ENCODE peak calls at places on chromosomes 6 and 20, in nine cellular contexts. One of them, this sample, is unnamed.

GRCh38 chr6:8627085-8627861 is 191.9 kb upstream of the SLC35B3 start:
- DNase-seq in fibroblast of pulmonary artery: peak; percentile 46
- DNase-seq in K562: no peak
- DNase-seq in neuronal stem cell: no peak
- DNase-seq in epithelial cell of esophagus: peak; percentile 98
- DNase-seq in Right ventricle myocardium superior: no peak
- DNase-seq in GM04504: no peak
- DNase-seq in skeletal muscle cell: no peak
- DNase-seq in iPS-NIHi11: no peak
- DNase-seq in this sample: no peak

GRCh38 chr6:36840471-36841461 is 1.5 kb upstream of the CPNE5 start:
- DNase-seq in fibroblast of pulmonary artery: no peak
- DNase-seq in K562: no peak
- DNase-seq in neuronal stem cell: no peak
- DNase-seq in epithelial cell of esophagus: peak; percentile 13
- DNase-seq in Right ventricle myocardium superior: peak; percentile 62
- DNase-seq in GM04504: no peak
- DNase-seq in skeletal muscle cell: no peak
- DNase-seq in iPS-NIHi11: peak; percentile 34
- DNase-seq in this sample: peak; percentile 20

GRCh38 chr6:83378621-83379388 is 52.0 kb downstream of the ME1 start:
- DNase-seq in fibroblast of pulmonary artery: peak; percentile 54
- DNase-seq in K562: no peak
- DNase-seq in neuronal stem cell: no peak
- DNase-seq in epithelial cell of esophagus: peak; percentile 13
- DNase-seq in Right ventricle myocardium superior: no peak
- DNase-seq in GM04504: peak; percentile 46
- DNase-seq in skeletal muscle cell: peak; percentile 55
- DNase-seq in iPS-NIHi11: no peak
- DNase-seq in this sample: no peak

GRCh38 chr20:49171928-49172327 is 16.2 kb downstream of the STAU1 start:
- DNase-seq in fibroblast of pulmonary artery: no peak
- DNase-seq in K562: no peak
- DNase-seq in neuronal stem cell: no peak
- DNase-seq in epithelial cell of esophagus: no peak
- DNase-seq in Right ventricle myocardium superior: no peak
- DNase-seq in GM04504: no peak
- DNase-seq in skeletal muscle cell: no peak
- DNase-seq in iPS-NIHi11: no peak
- DNase-seq in this sample: no peak

GRCh38 chr6:149840345-149841075 is 23.6 kb downstream of the LRP11 start:
- DNase-seq in fibroblast of pulmonary artery: peak; percentile 68
- DNase-seq in K562: peak; percentile 69
- DNase-seq in neuronal stem cell: no peak
- DNase-seq in epithelial cell of esophagus: peak; percentile 82
- DNase-seq in Right ventricle myocardium superior: peak; percentile 92
- DNase-seq in GM04504: peak; percentile 87
- DNase-seq in skeletal muscle cell: no peak
- DNase-seq in iPS-NIHi11: peak; percentile 86
- DNase-seq in this sample: no peak

GRCh38 chr20:59794555-59794954 is 138.9 kb downstream of the SYCP2 start:
- DNase-seq in fibroblast of pulmonary artery: no peak
- DNase-seq in K562: no peak
- DNase-seq in neuronal stem cell: no peak
- DNase-seq in epithelial cell of esophagus: peak; percentile 14
- DNase-seq in Right ventricle myocardium superior: no peak
- DNase-seq in GM04504: no peak
- DNase-seq in skeletal muscle cell: no peak
- DNase-seq in iPS-NIHi11: no peak
- DNase-seq in this sample: no peak

GRCh38 chr6:282177-282866 is 10.0 kb upstream of the DUSP22 start:
- DNase-seq in fibroblast of pulmonary artery: no peak
- DNase-seq in K562: no peak
- DNase-seq in neuronal stem cell: no peak
- DNase-seq in epithelial cell of esophagus: no peak
- DNase-seq in Right ventricle myocardium superior: no peak
- DNase-seq in GM04504: no peak
- DNase-seq in skeletal muscle cell: no peak
- DNase-seq in iPS-NIHi11: no peak
- DNase-seq in this sample: no peak

GRCh38 chr6:107113460-107114212 is 1.7 kb downstream of the BEND3 start:
- DNase-seq in fibroblast of pulmonary artery: no peak
- DNase-seq in K562: no peak
- DNase-seq in neuronal stem cell: no peak
- DNase-seq in epithelial cell of esophagus: peak; percentile 14
- DNase-seq in Right ventricle myocardium superior: no peak
- DNase-seq in GM04504: no peak
- DNase-seq in skeletal muscle cell: no peak
- DNase-seq in iPS-NIHi11: no peak
- DNase-seq in this sample: no peak

GRCh38 chr20:46900068-46900467 is 5.4 kb downstream of the EYA2 start:
- DNase-seq in fibroblast of pulmonary artery: no peak
- DNase-seq in K562: no peak
- DNase-seq in neuronal stem cell: no peak
- DNase-seq in epithelial cell of esophagus: no peak
- DNase-seq in Right ventricle myocardium superior: no peak
- DNase-seq in GM04504: no peak
- DNase-seq in skeletal muscle cell: no peak
- DNase-seq in iPS-NIHi11: no peak
- DNase-seq in this sample: no peak

GRCh38 chr6:121408321-121408720 is 27.1 kb upstream of the GJA1 start:
- DNase-seq in fibroblast of pulmonary artery: no peak
- DNase-seq in K562: no peak
- DNase-seq in neuronal stem cell: no peak
- DNase-seq in epithelial cell of esophagus: no peak
- DNase-seq in Right ventricle myocardium superior: no peak
- DNase-seq in GM04504: no peak
- DNase-seq in skeletal muscle cell: no peak
- DNase-seq in iPS-NIHi11: no peak
- DNase-seq in this sample: no peak

GRCh38 chr6:111486921-111487320 is 3.9 kb upstream of the REV3L start:
- DNase-seq in fibroblast of pulmonary artery: no peak
- DNase-seq in K562: no peak
- DNase-seq in neuronal stem cell: no peak
- DNase-seq in epithelial cell of esophagus: no peak
- DNase-seq in Right ventricle myocardium superior: no peak
- DNase-seq in GM04504: no peak
- DNase-seq in skeletal muscle cell: no peak
- DNase-seq in iPS-NIHi11: no peak
- DNase-seq in this sample: no peak

GRCh38 chr20:41029150-41029872 is 689 bp downstream of the TOP1 start:
- DNase-seq in fibroblast of pulmonary artery: no peak
- DNase-seq in K562: peak; percentile 64
- DNase-seq in neuronal stem cell: peak; percentile 35
- DNase-seq in epithelial cell of esophagus: no peak
- DNase-seq in Right ventricle myocardium superior: peak; percentile 51
- DNase-seq in GM04504: no peak
- DNase-seq in skeletal muscle cell: no peak
- DNase-seq in iPS-NIHi11: peak; percentile 62
- DNase-seq in this sample: peak; percentile 24

GRCh38 chr20:4507288-4507719 is 214.4 kb upstream of the PRND start:
- DNase-seq in fibroblast of pulmonary artery: peak; percentile 83
- DNase-seq in K562: no peak
- DNase-seq in neuronal stem cell: no peak
- DNase-seq in epithelial cell of esophagus: peak; percentile 81
- DNase-seq in Right ventricle myocardium superior: no peak
- DNase-seq in GM04504: peak; percentile 90
- DNase-seq in skeletal muscle cell: peak; percentile 86
- DNase-seq in iPS-NIHi11: no peak
- DNase-seq in this sample: no peak

GRCh38 chr20:35145141-35145564 is 2.0 kb downstream of the EDEM2 start:
- DNase-seq in fibroblast of pulmonary artery: peak; percentile 70
- DNase-seq in K562: peak; percentile 54
- DNase-seq in neuronal stem cell: no peak
- DNase-seq in epithelial cell of esophagus: peak; percentile 77
- DNase-seq in Right ventricle myocardium superior: no peak
- DNase-seq in GM04504: no peak
- DNase-seq in skeletal muscle cell: no peak
- DNase-seq in iPS-NIHi11: peak; percentile 60
- DNase-seq in this sample: no peak

GRCh38 chr6:107682721-107683120 is 141.4 kb downstream of the SCML4 start:
- DNase-seq in fibroblast of pulmonary artery: no peak
- DNase-seq in K562: no peak
- DNase-seq in neuronal stem cell: no peak
- DNase-seq in epithelial cell of esophagus: no peak
- DNase-seq in Right ventricle myocardium superior: no peak
- DNase-seq in GM04504: no peak
- DNase-seq in skeletal muscle cell: no peak
- DNase-seq in iPS-NIHi11: no peak
- DNase-seq in this sample: no peak

GRCh38 chr6:147099974-147100373 is 104.2 kb upstream of the STXBP5 start:
- DNase-seq in fibroblast of pulmonary artery: peak; percentile 78
- DNase-seq in K562: no peak
- DNase-seq in neuronal stem cell: no peak
- DNase-seq in epithelial cell of esophagus: peak; percentile 18
- DNase-seq in Right ventricle myocardium superior: no peak
- DNase-seq in GM04504: no peak
- DNase-seq in skeletal muscle cell: peak; percentile 67
- DNase-seq in iPS-NIHi11: no peak
- DNase-seq in this sample: no peak

GRCh38 chr6:169824848-169825557 is 73.6 kb downstream of the ERMARD start:
- DNase-seq in fibroblast of pulmonary artery: no peak
- DNase-seq in K562: no peak
- DNase-seq in neuronal stem cell: no peak
- DNase-seq in epithelial cell of esophagus: no peak
- DNase-seq in Right ventricle myocardium superior: no peak
- DNase-seq in GM04504: no peak
- DNase-seq in skeletal muscle cell: no peak
- DNase-seq in iPS-NIHi11: no peak
- DNase-seq in this sample: no peak

GRCh38 chr6:158347335-158347734 is 35.1 kb downstream of the TULP4 start:
- DNase-seq in fibroblast of pulmonary artery: peak; percentile 7
- DNase-seq in K562: no peak
- DNase-seq in neuronal stem cell: no peak
- DNase-seq in epithelial cell of esophagus: no peak
- DNase-seq in Right ventricle myocardium superior: no peak
- DNase-seq in GM04504: no peak
- DNase-seq in skeletal muscle cell: no peak
- DNase-seq in iPS-NIHi11: no peak
- DNase-seq in this sample: no peak

GRCh38 chr20:41717464-41717863 is 99.3 kb upstream of the CHD6 start:
- DNase-seq in fibroblast of pulmonary artery: peak; percentile 20
- DNase-seq in K562: no peak
- DNase-seq in neuronal stem cell: no peak
- DNase-seq in epithelial cell of esophagus: no peak
- DNase-seq in Right ventricle myocardium superior: no peak
- DNase-seq in GM04504: no peak
- DNase-seq in skeletal muscle cell: no peak
- DNase-seq in iPS-NIHi11: no peak
- DNase-seq in this sample: no peak

GRCh38 chr6:134295953-134296553 is 21.9 kb downstream of the SGK1 start:
- DNase-seq in fibroblast of pulmonary artery: peak; percentile 100
- DNase-seq in K562: peak; percentile 79
- DNase-seq in neuronal stem cell: no peak
- DNase-seq in epithelial cell of esophagus: peak; percentile 68
- DNase-seq in Right ventricle myocardium superior: no peak
- DNase-seq in GM04504: peak; percentile 97
- DNase-seq in skeletal muscle cell: peak; percentile 96
- DNase-seq in iPS-NIHi11: peak; percentile 26
- DNase-seq in this sample: no peak

GRCh38 chr20:45470262-45470931 is 844 bp downstream of the WFDC2 start:
- DNase-seq in fibroblast of pulmonary artery: peak; percentile 16
- DNase-seq in K562: no peak
- DNase-seq in neuronal stem cell: peak; percentile 42
- DNase-seq in epithelial cell of esophagus: peak; percentile 26
- DNase-seq in Right ventricle myocardium superior: peak; percentile 52
- DNase-seq in GM04504: no peak
- DNase-seq in skeletal muscle cell: no peak
- DNase-seq in iPS-NIHi11: peak; percentile 65
- DNase-seq in this sample: no peak

GRCh38 chr20:23349338-23350006 is 1.1 kb upstream of the NXT1 start:
- DNase-seq in fibroblast of pulmonary artery: no peak
- DNase-seq in K562: peak; percentile 23
- DNase-seq in neuronal stem cell: no peak
- DNase-seq in epithelial cell of esophagus: no peak
- DNase-seq in Right ventricle myocardium superior: no peak
- DNase-seq in GM04504: no peak
- DNase-seq in skeletal muscle cell: no peak
- DNase-seq in iPS-NIHi11: peak; percentile 40
- DNase-seq in this sample: no peak

GRCh38 chr6:128339635-128340436 is 180.6 kb downstream of the PTPRK start:
- DNase-seq in fibroblast of pulmonary artery: no peak
- DNase-seq in K562: no peak
- DNase-seq in neuronal stem cell: no peak
- DNase-seq in epithelial cell of esophagus: no peak
- DNase-seq in Right ventricle myocardium superior: no peak
- DNase-seq in GM04504: no peak
- DNase-seq in skeletal muscle cell: no peak
- DNase-seq in iPS-NIHi11: no peak
- DNase-seq in this sample: no peak

GRCh38 chr6:169986171-169986847 is 234.9 kb downstream of the ERMARD start:
- DNase-seq in fibroblast of pulmonary artery: no peak
- DNase-seq in K562: no peak
- DNase-seq in neuronal stem cell: no peak
- DNase-seq in epithelial cell of esophagus: no peak
- DNase-seq in Right ventricle myocardium superior: no peak
- DNase-seq in GM04504: no peak
- DNase-seq in skeletal muscle cell: no peak
- DNase-seq in iPS-NIHi11: no peak
- DNase-seq in this sample: no peak

GRCh38 chr6:132623446-132623845 is 629 bp downstream of the TAAR2 start:
- DNase-seq in fibroblast of pulmonary artery: no peak
- DNase-seq in K562: no peak
- DNase-seq in neuronal stem cell: no peak
- DNase-seq in epithelial cell of esophagus: no peak
- DNase-seq in Right ventricle myocardium superior: no peak
- DNase-seq in GM04504: no peak
- DNase-seq in skeletal muscle cell: no peak
- DNase-seq in iPS-NIHi11: no peak
- DNase-seq in this sample: no peak

GRCh38 chr6:134117409-134117808 is 65.0 kb upstream of the SLC2A12 start:
- DNase-seq in fibroblast of pulmonary artery: no peak
- DNase-seq in K562: no peak
- DNase-seq in neuronal stem cell: no peak
- DNase-seq in epithelial cell of esophagus: no peak
- DNase-seq in Right ventricle myocardium superior: no peak
- DNase-seq in GM04504: no peak
- DNase-seq in skeletal muscle cell: peak; percentile 18
- DNase-seq in iPS-NIHi11: no peak
- DNase-seq in this sample: no peak

GRCh38 chr6:52503344-52503747 is 73.5 kb downstream of the TRAM2 start:
- DNase-seq in fibroblast of pulmonary artery: no peak
- DNase-seq in K562: peak; percentile 37
- DNase-seq in neuronal stem cell: no peak
- DNase-seq in epithelial cell of esophagus: peak; percentile 75
- DNase-seq in Right ventricle myocardium superior: peak; percentile 53
- DNase-seq in GM04504: no peak
- DNase-seq in skeletal muscle cell: no peak
- DNase-seq in iPS-NIHi11: peak; percentile 54
- DNase-seq in this sample: no peak

GRCh38 chr6:19804362-19805145 is 32.6 kb upstream of the ID4 start:
- DNase-seq in fibroblast of pulmonary artery: peak; percentile 99
- DNase-seq in K562: peak; percentile 95
- DNase-seq in neuronal stem cell: peak; percentile 93
- DNase-seq in epithelial cell of esophagus: peak; percentile 97
- DNase-seq in Right ventricle myocardium superior: peak; percentile 97
- DNase-seq in GM04504: peak; percentile 95
- DNase-seq in skeletal muscle cell: peak; percentile 91
- DNase-seq in iPS-NIHi11: peak; percentile 93
- DNase-seq in this sample: no peak

GRCh38 chr6:18053071-18053475 is 65.6 kb upstream of the KIF13A start:
- DNase-seq in fibroblast of pulmonary artery: peak; percentile 8
- DNase-seq in K562: no peak
- DNase-seq in neuronal stem cell: no peak
- DNase-seq in epithelial cell of esophagus: peak; percentile 90
- DNase-seq in Right ventricle myocardium superior: no peak
- DNase-seq in GM04504: peak; percentile 65
- DNase-seq in skeletal muscle cell: no peak
- DNase-seq in iPS-NIHi11: no peak
- DNase-seq in this sample: no peak